ENCODE peak calls at places on chromosomes 12 and 14, in seven cellular contexts. V is HepG2, A is ovary, W is A549, Q is SK-N-SH, B is H1, O is tibial nerve. D is an unnamed sample. For H3K4me1, the result is how much of the 10 kb centered on the place peaks cover.

GRCh38 chr14:100531152-100531551 is 56.1 kb downstream of the BEGAIN start:
- DNase-seq in A (no peak), O (peak), V (no peak), Q (no peak), B (no peak), W (no peak), D (peak)

GRCh38 chr12:541676-542289 is 82.0 kb downstream of the B4GALNT3 start:
- DNase-seq in Q (peak), B (no peak), O (no peak), V (no peak), W (no peak), A (no peak), D (no peak)

GRCh38 chr12:5305425-5305824 is 126.5 kb upstream of the NTF3 start:
- DNase-seq in O (no peak), B (no peak), Q (no peak), W (no peak), V (no peak), A (no peak), D (no peak)

GRCh38 chr12:51005671-51006070 is 20.5 kb downstream of the SLC11A2 start:
- DNase-seq in O (no peak), Q (no peak), W (no peak), B (no peak), A (no peak), V (no peak), D (no peak)

GRCh38 chr14:95300697-95301526 is 18.8 kb downstream of the CLMN start:
- DNase-seq in O (no peak), B (no peak), A (no peak), V (peak), W (no peak), Q (no peak), D (no peak)

GRCh38 chr14:54312166-54312801 is 84.5 kb upstream of the CDKN3 start:
- DNase-seq in W (peak), B (no peak), V (no peak), O (no peak), A (no peak), Q (no peak), D (no peak)

GRCh38 chr12:99154983-99155336 is 492.6 kb upstream of the GARIN6 start:
- DNase-seq in A (no peak), W (no peak), O (no peak), Q (no peak), V (no peak), B (no peak), D (no peak)

GRCh38 chr12:84856156-84856900 is 56.3 kb downstream of the SLC6A15 start:
- DNase-seq in Q (no peak), B (no peak), O (no peak), V (no peak), W (no peak), A (no peak), D (no peak)

GRCh38 chr14:103716091-103716801 is 636 bp downstream of the ZFYVE21 start:
- DNase-seq in B (no peak), O (no peak), W (no peak), A (peak), V (no peak), Q (peak), D (no peak)

GRCh38 chr12:54004841-54005530 is 3.8 kb upstream of the HOXC8 start:
- DNase-seq in O (no peak), V (no peak), W (no peak), B (no peak), A (no peak), Q (no peak), D (peak)

GRCh38 chr12:51865470-51865745 is 16.9 kb upstream of the FIGNL2 start:
- DNase-seq in O (no peak), A (no peak), V (no peak), Q (no peak), B (no peak), W (no peak), D (no peak)

GRCh38 chr12:5586201-5586600 is 154.3 kb downstream of the NTF3 start:
- DNase-seq in Q (no peak), A (no peak), V (peak), W (peak), O (no peak), B (no peak), D (no peak)

GRCh38 chr14:79011091-79011919 is 841.1 kb downstream of the NRXN3 start:
- DNase-seq in O (peak), B (no peak), A (no peak), Q (peak), V (peak), W (peak), D (no peak)

GRCh38 chr12:116735951-116736599 is 1.8 kb downstream of the SPRING1 start:
- DNase-seq in B (no peak), Q (no peak), V (peak), A (no peak), O (no peak), W (peak), D (peak)

GRCh38 chr12:56152756-56153137 is 360 bp downstream of the MYL6B start:
- DNase-seq in Q (peak), B (no peak), O (no peak), V (no peak), A (no peak), W (no peak), D (no peak)

GRCh38 chr12:17304503-17305347 is 698.8 kb upstream of the LMO3 start:
- DNase-seq in O (no peak), V (no peak), B (no peak), A (no peak), W (peak), Q (no peak), D (no peak)

GRCh38 chr12:25051583-25052190 is 102.8 kb upstream of the BCAT1 start:
- DNase-seq in O (no peak), A (no peak), W (no peak), B (no peak), V (no peak), Q (no peak), D (no peak)

GRCh38 chr12:57241556-57242310 is 9.3 kb downstream of the STAC3 start:
- DNase-seq in W (no peak), V (no peak), A (no peak), B (no peak), Q (peak), O (no peak), D (no peak)

GRCh38 chr12:57242329-57242690 is 8.7 kb downstream of the STAC3 start:
- DNase-seq in W (no peak), V (no peak), A (no peak), B (no peak), O (no peak), Q (peak), D (peak)

GRCh38 chr12:57239587-57240068 is 10.1 kb downstream of the SHMT2 start:
- DNase-seq in V (no peak), B (no peak), A (no peak), Q (no peak), O (no peak), W (no peak), D (no peak)

GRCh38 chr12:57240069-57240921 is 10.7 kb downstream of the STAC3 start:
- DNase-seq in Q (peak), B (peak), O (no peak), W (peak), V (no peak), A (no peak), D (no peak)

GRCh38 chr12:57240926-57241555 is 9.9 kb downstream of the STAC3 start:
- DNase-seq in V (no peak), B (peak), W (peak), A (no peak), O (no peak), Q (peak), D (peak)
- H3K4me1 ChIP-seq in V (half or more), B (half or more), W (under half), A (under half), O (under half), Q (under half), D (half or more)

DNA sequence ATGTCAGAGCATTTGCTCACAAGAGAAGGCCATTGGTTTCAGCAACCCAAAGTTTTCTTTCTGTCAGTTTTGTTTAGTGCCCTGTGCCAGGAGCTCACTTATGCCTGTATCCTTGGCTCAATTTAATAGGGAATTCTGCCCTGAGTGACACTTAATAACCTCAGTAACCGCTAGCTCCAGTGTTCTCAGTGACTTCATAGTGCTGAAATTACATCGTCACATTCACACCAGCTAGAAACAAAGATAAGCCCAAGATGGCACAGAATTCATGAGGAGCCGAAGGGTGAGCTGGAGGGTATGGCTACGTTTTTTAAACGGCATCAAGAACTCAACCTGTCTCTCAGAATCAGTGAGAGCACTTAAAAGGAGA is 37.1 kb downstream of the PTGER2 start:
- DNase-seq in O (no peak), V (no peak), B (no peak), A (no peak), W (no peak), Q (no peak), D (no peak)
- TF ChIP-seq EP300 in O (no peak), V (no peak), B (no peak), A (no peak), W (no peak), Q (no peak), D (no peak)

GRCh38 chr14:84937044-84937443 is 592.9 kb upstream of the FLRT2 start:
- DNase-seq in W (no peak), B (no peak), V (no peak), Q (no peak), A (no peak), O (no peak), D (no peak)
- TF ChIP-seq CTCF in W (no peak), B (no peak), V (no peak), Q (no peak), A (no peak), O (no peak), D (no peak)

GRCh38 chr12:42119085-42119633 is 25.5 kb downstream of the GXYLT1 start:
- DNase-seq in W (no peak), V (no peak), O (no peak), Q (no peak), B (no peak), A (no peak), D (no peak)
- H3K4me1 ChIP-seq in W (under half), V (under half), O (under half), Q (under half), B (under half), A (under half), D (under half)

DNA sequence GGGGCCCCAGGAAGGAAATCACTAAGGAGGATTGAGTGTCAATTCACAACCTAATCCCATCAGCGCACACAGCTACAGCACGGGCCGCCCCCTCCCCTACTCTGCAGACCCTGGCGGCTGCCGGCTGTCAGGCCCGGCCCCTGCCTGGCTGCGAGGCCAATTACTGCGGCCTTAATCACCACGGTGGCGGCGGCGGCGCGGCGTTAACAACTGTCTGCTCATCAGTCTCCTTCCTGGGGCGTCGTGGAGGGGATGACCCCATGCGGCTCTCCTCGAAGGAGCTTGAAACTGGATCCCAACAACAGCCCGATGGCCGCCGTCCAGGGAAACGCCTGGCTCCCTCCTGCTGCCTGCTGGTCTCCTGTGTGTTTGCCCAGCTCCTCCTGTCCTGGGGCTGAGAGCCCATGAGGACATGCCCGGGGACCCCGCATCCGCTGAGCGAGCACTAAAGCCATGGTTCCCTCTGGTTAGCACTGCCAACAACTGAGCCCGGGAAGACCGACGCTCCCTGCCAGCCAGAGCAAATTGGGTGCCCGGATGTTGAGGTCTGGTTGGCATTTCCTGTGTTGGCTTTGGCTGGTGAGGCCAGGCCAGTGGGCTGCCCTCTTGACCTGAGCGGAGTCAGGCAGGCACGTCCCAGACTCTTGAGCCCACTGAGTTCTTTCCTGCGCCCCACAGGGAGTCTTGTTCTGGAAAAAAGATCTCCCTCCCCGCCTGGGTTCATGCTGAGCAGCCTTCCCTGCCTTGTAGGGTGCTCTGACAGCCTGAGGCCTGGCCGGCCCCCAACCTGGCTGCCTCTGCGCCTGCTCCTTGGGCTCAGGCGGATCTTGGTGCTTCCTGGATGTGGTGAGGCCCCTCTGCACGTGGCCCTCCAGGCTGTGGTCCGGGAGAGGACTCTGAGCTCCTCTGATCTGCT is 21.7 kb upstream of the EIF2B2 start:
- DNase-seq in Q (no peak), B (peak), W (no peak), V (no peak), A (no peak), O (no peak), D (peak)
- TF ChIP-seq EP300 in Q (no peak), B (no peak), W (no peak), V (no peak), A (no peak), O (no peak), D (no peak)